ENCODE peak calls at places on chromosomes 4 and X, in eight cellular contexts. Z is ovary, R is endothelial cell of umbilical vein, V is A549, Y is sigmoid colon, O is right lobe of liver, F is breast epithelium, B is uterus. L is an unnamed sample.

GRCh38 chr4:182179105-182179504 is 64.1 kb upstream of the TENM3 start:
- DNase-seq in Z (no peak), R (no peak), V (no peak), Y (no peak), O (no peak), F (no peak), B (no peak), L (no peak)

GRCh38 chrX:13994104-13994503 is 35.6 kb downstream of the GEMIN8 start:
- DNase-seq in Z (no peak), R (no peak), V (no peak), Y (no peak), O (no peak), F (no peak), B (no peak), L (no peak)

GRCh38 chr4:154078504-154079350 is 289.8 kb upstream of the SFRP2 start:
- DNase-seq in Z (no peak), R (no peak), V (no peak), Y (no peak), O (no peak), F (no peak), B (no peak), L (no peak)

GRCh38 chr4:145840162-145840768 is 98.4 kb downstream of the ZNF827 start:
- DNase-seq in Z (no peak), R (peak; percentile 67), V (peak; percentile 53), Y (no peak), O (no peak), F (no peak), B (no peak), L (no peak)

GRCh38 chr4:57148831-57149230 is 38.6 kb upstream of the IGFBP7 start:
- DNase-seq in Z (no peak), R (no peak), V (no peak), Y (no peak), O (no peak), F (no peak), B (no peak), L (no peak)

GRCh38 chr4:10108818-10109783 is 7.5 kb downstream of the WDR1 start:
- DNase-seq in Z (no peak), R (no peak), V (no peak), Y (no peak), O (no peak), F (no peak), B (peak; percentile 60), L (no peak)

GRCh38 chr4:124872659-124873058 is 160.1 kb upstream of the ANKRD50 start:
- DNase-seq in Z (no peak), R (no peak), V (no peak), Y (no peak), O (no peak), F (no peak), B (no peak), L (no peak)

GRCh38 chr4:15457401-15458201 is 12.1 kb upstream of the CC2D2A start:
- DNase-seq in Z (no peak), R (peak; percentile 49), V (peak; percentile 37), Y (no peak), O (no peak), F (no peak), B (no peak), L (no peak)

GRCh38 chr4:37882665-37883296 is 8.1 kb upstream of the TBC1D1 start:
- DNase-seq in Z (no peak), R (no peak), V (peak; percentile 2), Y (no peak), O (no peak), F (no peak), B (no peak), L (no peak)

GRCh38 chr4:44861756-44862155 is 135.4 kb upstream of the GNPDA2 start:
- DNase-seq in Z (no peak), R (no peak), V (no peak), Y (no peak), O (no peak), F (no peak), B (no peak), L (no peak)

GRCh38 chr4:101711590-101712255 is 78.8 kb upstream of the BANK1 start:
- DNase-seq in Z (no peak), R (no peak), V (no peak), Y (no peak), O (no peak), F (no peak), B (no peak), L (no peak)

GRCh38 chrX:68504237-68504636 is 5.4 kb downstream of the YIPF6 start:
- DNase-seq in Z (no peak), R (peak; percentile 2), V (peak; percentile 59), Y (no peak), O (no peak), F (no peak), B (no peak), L (no peak)

GRCh38 chrX:109345866-109346265 is 136.0 kb downstream of the GUCY2F start:
- DNase-seq in Z (no peak), R (peak; percentile 84), V (no peak), Y (no peak), O (no peak), F (no peak), B (no peak), L (no peak)

GRCh38 chrX:147859666-147860065 is 52.1 kb upstream of the FMR1 start:
- DNase-seq in Z (no peak), R (no peak), V (no peak), Y (no peak), O (no peak), F (no peak), B (no peak), L (no peak)

GRCh38 chr4:129064717-129065116 is 28.6 kb downstream of the SCLT1 start:
- DNase-seq in Z (no peak), R (no peak), V (no peak), Y (no peak), O (no peak), F (no peak), B (no peak), L (no peak)

GRCh38 chr4:37905526-37906169 is 14.8 kb downstream of the TBC1D1 start:
- DNase-seq in Z (no peak), R (no peak), V (no peak), Y (no peak), O (no peak), F (no peak), B (no peak), L (no peak)

GRCh38 chr4:93788712-93789111 is 39.8 kb upstream of the ATOH1 start:
- DNase-seq in Z (no peak), R (peak; percentile 22), V (peak; percentile 43), Y (no peak), O (no peak), F (no peak), B (no peak), L (no peak)

GRCh38 chrX:123976671-123977316 is 15.3 kb downstream of the STAG2 start:
- DNase-seq in Z (no peak), R (peak; percentile 57), V (peak; percentile 64), Y (no peak), O (no peak), F (no peak), B (no peak), L (no peak)

GRCh38 chr4:7415927-7416686 is 18.6 kb downstream of the PSAPL1 start:
- DNase-seq in Z (peak; percentile 2), R (no peak), V (no peak), Y (peak; percentile 37), O (no peak), F (peak; percentile 27), B (no peak), L (no peak)

GRCh38 chr4:6408263-6408662 is 64.2 kb downstream of the PPP2R2C start:
- DNase-seq in Z (no peak), R (no peak), V (peak; percentile 12), Y (no peak), O (no peak), F (no peak), B (no peak), L (no peak)

GRCh38 chr4:8199594-8200301 is 658 bp downstream of the SH3TC1 start:
- DNase-seq in Z (no peak), R (peak; percentile 34), V (no peak), Y (no peak), O (peak; percentile 55), F (no peak), B (no peak), L (peak; percentile 59)

GRCh38 chrX:11664211-11664888 is 1.4 kb downstream of the ARHGAP6 start:
- DNase-seq in Z (peak; percentile 12), R (no peak), V (no peak), Y (peak; percentile 69), O (no peak), F (no peak), B (peak; percentile 28), L (no peak)
- H3K4me3 ChIP-seq in Z (peak overlapping the region; percentile 43), R (no peak overlapping the region), V (no peak overlapping the region), Y (peak overlapping the region; percentile 67), O (peak overlapping the region; percentile 12), F (peak overlapping the region; percentile 48), B (peak overlapping the region; percentile 50), L (no peak overlapping the region)

DNA sequence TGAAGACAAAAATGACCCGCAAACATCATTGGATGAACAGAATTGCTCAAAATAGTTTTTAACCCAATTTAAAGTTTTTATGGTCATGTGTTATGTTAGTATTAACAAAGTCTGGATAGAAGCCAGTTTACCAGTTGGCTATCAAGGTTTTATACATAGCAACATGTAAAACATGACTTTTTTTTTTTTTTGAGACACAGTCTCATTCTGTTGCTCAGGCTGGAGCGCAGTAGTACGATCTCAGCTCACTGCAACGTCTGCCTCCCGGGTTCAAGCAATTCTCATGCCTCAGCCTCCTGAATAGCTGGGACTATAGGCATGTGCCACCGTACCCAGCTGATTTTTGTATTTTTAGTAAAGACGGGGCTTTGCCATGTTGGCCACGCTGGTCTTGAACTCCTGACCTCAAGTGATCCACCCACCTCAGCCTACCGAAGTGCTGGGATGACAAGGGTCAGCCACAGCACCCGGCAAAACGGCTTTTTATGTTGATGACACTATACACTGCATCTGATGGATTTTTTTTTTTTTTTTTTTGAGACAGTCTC is 3.4 kb downstream of the SAT1 start:
- DNase-seq in Z (no peak), R (peak; percentile 49), V (peak; percentile 60), Y (no peak), O (no peak), F (no peak), B (no peak), L (no peak)
- TF ChIP-seq POLR2A in Z (no peak), R (no peak), V (no peak), Y (no peak), O (peak; percentile 34), F (no peak), B (no peak), L (no peak)

DNA sequence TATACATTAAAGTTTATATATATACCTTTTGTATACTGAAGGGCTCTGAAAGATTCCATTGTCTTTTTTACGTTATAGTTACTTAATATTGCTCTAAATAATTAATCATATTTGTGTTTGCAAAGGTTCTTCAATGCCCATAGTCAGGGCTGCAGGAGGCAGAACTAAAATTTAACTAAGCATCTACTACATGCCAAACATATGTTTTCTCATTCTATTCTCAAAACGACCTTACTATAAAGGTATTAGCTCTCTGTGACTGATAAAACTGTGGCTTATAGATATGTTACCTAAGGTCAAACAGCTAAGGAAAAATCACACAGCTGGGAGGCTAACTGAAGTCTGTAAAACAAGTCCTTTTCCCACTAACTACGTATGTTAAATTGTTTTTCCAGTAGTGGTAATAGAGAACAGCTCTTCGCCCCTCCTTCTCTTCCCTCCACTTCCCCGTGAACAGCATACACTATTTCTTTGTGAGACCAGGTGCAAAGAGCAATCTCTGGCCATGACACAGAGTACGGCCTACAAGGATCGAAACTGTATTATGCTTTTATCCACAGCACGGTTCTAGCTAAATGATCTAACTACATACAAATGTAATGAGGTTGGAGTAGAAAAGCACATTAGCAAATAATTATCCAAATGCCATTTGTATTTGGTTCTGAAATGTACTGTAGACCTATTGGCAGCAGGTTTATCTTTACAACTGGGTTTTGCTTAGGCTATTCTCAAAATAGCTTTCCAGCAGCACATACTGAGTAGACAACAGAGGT is 1.7 kb downstream of the CNOT6L start:
- DNase-seq in Z (no peak), R (no peak), V (no peak), Y (no peak), O (no peak), F (no peak), B (no peak), L (peak; percentile 39)
- H3K4me1 ChIP-seq in Z (peaks cover 9% of the 10 kb centered on the region), R (peaks cover 28% of the 10 kb centered on the region), V (peaks cover 16% of the 10 kb centered on the region), Y (peaks cover 31% of the 10 kb centered on the region), O (peaks cover 27% of the 10 kb centered on the region), F (peaks cover 19% of the 10 kb centered on the region), B (peaks cover 4% of the 10 kb centered on the region), L (peaks cover 48% of the 10 kb centered on the region)

GRCh38 chr4:118682928-118683327 is 2.3 kb upstream of the METTL14 start:
- DNase-seq in Z (no peak), R (no peak), V (peak; percentile 25), Y (no peak), O (no peak), F (no peak), B (no peak), L (no peak)
- H3K4me3 ChIP-seq in Z (no peak overlapping the region), R (no peak overlapping the region), V (no peak overlapping the region), Y (no peak overlapping the region), O (no peak overlapping the region), F (no peak overlapping the region), B (no peak overlapping the region), L (no peak overlapping the region)